ENCODE peak calls at places on chromosomes 2 and 18, in four cellular contexts. N, P, X and F are unnamed samples.

GRCh38 chr2:20164734-20165242 is 60.1 kb downstream of the SDC1 start:
- DNase-seq in N (no peak), P (no peak), X (no peak), F (no peak)

GRCh38 chr2:42937171-42937875 is 144.9 kb upstream of the HAAO start:
- DNase-seq in N (no peak), P (peak), X (no peak), F (no peak)

GRCh38 chr2:127410871-127411396 is 7.3 kb upstream of the PROC start:
- DNase-seq in N (no peak), P (no peak), X (no peak), F (no peak)

GRCh38 chr2:26457241-26457666 is 20.7 kb downstream of the OTOF start:
- DNase-seq in N (no peak), P (no peak), X (no peak), F (no peak)

GRCh38 chr2:188963738-188964137 is 10.4 kb upstream of the COL3A1 start:
- DNase-seq in N (no peak), P (no peak), X (no peak), F (no peak)

GRCh38 chr2:106197878-106198277 is 3.8 kb upstream of the UXS1 start:
- DNase-seq in N (peak), P (no peak), X (no peak), F (peak)

GRCh38 chr18:74528478-74528877 is 5.8 kb upstream of the CNDP1 start:
- DNase-seq in N (no peak), P (no peak), X (no peak), F (no peak)

GRCh38 chr2:31239842-31240198 is 5.9 kb downstream of the EHD3 start:
- DNase-seq in N (no peak), P (peak), X (no peak), F (no peak)

GRCh38 chr2:41872646-41873045 is 175.2 kb upstream of the PKDCC start:
- DNase-seq in N (no peak), P (no peak), X (no peak), F (no peak)

GRCh38 chr18:76450912-76451421 is 44.1 kb downstream of the ZNF516 start:
- DNase-seq in N (no peak), P (peak), X (no peak), F (no peak)

GRCh38 chr2:237700583-237701032 is 73.2 kb downstream of the LRRFIP1 start:
- DNase-seq in N (peak), P (peak), X (no peak), F (no peak)

GRCh38 chr2:33032245-33032644 is 85.5 kb downstream of the LTBP1 start:
- DNase-seq in N (no peak), P (no peak), X (no peak), F (no peak)

GRCh38 chr18:54392621-54393023 is 34.9 kb downstream of the C18orf54 start:
- DNase-seq in N (no peak), P (no peak), X (no peak), F (no peak)